ENCODE peak calls at places on chromosome 20, in eight cellular contexts. One of them, this sample, is unnamed.
A peak's percentile ranks its signal among the peaks of the same experiment; 100 is the strongest.

GRCh38 chr20:57659131-57659788 is 39.0 kb upstream of the ZBP1 start:
- DNase-seq in GOT3: no peak
- DNase-seq in endothelial cell: peak; percentile 16
- DNase-seq in stimulated activated CD4-positive, alpha-beta T cell treated with anti-CD3 and anti-CD28 coated beads, Interleukin-15, amount 100 ng/mL, for 1 hour: no peak
- DNase-seq in astrocyte of the spinal cord: no peak
- DNase-seq in BJ: no peak
- DNase-seq in activated T-cell treated with anti-CD3 and anti-CD28 coated beads, Interleukin-2, amount 50 U/mL, for 1 hour: peak; percentile 16
- DNase-seq in activated CD8-positive, alpha-beta memory T cell treated with anti-CD3 and anti-CD28 coated beads, Interleukin-2, amount 50 U/mL, for 48 hours: peak; percentile 39
- DNase-seq in this sample: no peak

GRCh38 chr20:32820000-32820697 is 395 bp downstream of the MAPRE1 start:
- DNase-seq in endothelial cell: peak; percentile 83
- DNase-seq in activated CD8-positive, alpha-beta memory T cell treated with anti-CD3 and anti-CD28 coated beads, Interleukin-2, amount 50 U/mL, for 48 hours: peak; percentile 94
- DNase-seq in activated T-cell treated with anti-CD3 and anti-CD28 coated beads, Interleukin-2, amount 50 U/mL, for 1 hour: no peak
- DNase-seq in BJ: no peak
- DNase-seq in GOT3: no peak
- DNase-seq in astrocyte of the spinal cord: peak; percentile 50
- DNase-seq in stimulated activated CD4-positive, alpha-beta T cell treated with anti-CD3 and anti-CD28 coated beads, Interleukin-15, amount 100 ng/mL, for 1 hour: peak; percentile 85
- DNase-seq in this sample: peak; percentile 58

GRCh38 chr20:41664584-41664983 is 46.4 kb upstream of the CHD6 start:
- DNase-seq in astrocyte of the spinal cord: no peak
- DNase-seq in BJ: no peak
- DNase-seq in GOT3: no peak
- DNase-seq in activated CD8-positive, alpha-beta memory T cell treated with anti-CD3 and anti-CD28 coated beads, Interleukin-2, amount 50 U/mL, for 48 hours: no peak
- DNase-seq in endothelial cell: no peak
- DNase-seq in activated T-cell treated with anti-CD3 and anti-CD28 coated beads, Interleukin-2, amount 50 U/mL, for 1 hour: no peak
- DNase-seq in stimulated activated CD4-positive, alpha-beta T cell treated with anti-CD3 and anti-CD28 coated beads, Interleukin-15, amount 100 ng/mL, for 1 hour: no peak
- DNase-seq in this sample: peak; percentile 11

GRCh38 chr20:62025832-62026563 is 39.7 kb downstream of the TAF4 start:
- DNase-seq in endothelial cell: no peak
- DNase-seq in activated T-cell treated with anti-CD3 and anti-CD28 coated beads, Interleukin-2, amount 50 U/mL, for 1 hour: peak; percentile 30
- DNase-seq in astrocyte of the spinal cord: peak; percentile 50
- DNase-seq in stimulated activated CD4-positive, alpha-beta T cell treated with anti-CD3 and anti-CD28 coated beads, Interleukin-15, amount 100 ng/mL, for 1 hour: no peak
- DNase-seq in activated CD8-positive, alpha-beta memory T cell treated with anti-CD3 and anti-CD28 coated beads, Interleukin-2, amount 50 U/mL, for 48 hours: no peak
- DNase-seq in BJ: peak; percentile 12
- DNase-seq in GOT3: no peak
- DNase-seq in this sample: no peak

GRCh38 chr20:44422083-44422482 is 53.6 kb upstream of the TTPAL start:
- DNase-seq in astrocyte of the spinal cord: peak; percentile 32
- DNase-seq in BJ: no peak
- DNase-seq in GOT3: no peak
- DNase-seq in activated T-cell treated with anti-CD3 and anti-CD28 coated beads, Interleukin-2, amount 50 U/mL, for 1 hour: no peak
- DNase-seq in activated CD8-positive, alpha-beta memory T cell treated with anti-CD3 and anti-CD28 coated beads, Interleukin-2, amount 50 U/mL, for 48 hours: no peak
- DNase-seq in stimulated activated CD4-positive, alpha-beta T cell treated with anti-CD3 and anti-CD28 coated beads, Interleukin-15, amount 100 ng/mL, for 1 hour: no peak
- DNase-seq in endothelial cell: no peak
- DNase-seq in this sample: peak; percentile 75

GRCh38 chr20:50681359-50682064 is 9.8 kb downstream of the RIPOR3 start:
- DNase-seq in endothelial cell: no peak
- DNase-seq in activated CD8-positive, alpha-beta memory T cell treated with anti-CD3 and anti-CD28 coated beads, Interleukin-2, amount 50 U/mL, for 48 hours: no peak
- DNase-seq in astrocyte of the spinal cord: no peak
- DNase-seq in BJ: no peak
- DNase-seq in activated T-cell treated with anti-CD3 and anti-CD28 coated beads, Interleukin-2, amount 50 U/mL, for 1 hour: no peak
- DNase-seq in GOT3: no peak
- DNase-seq in stimulated activated CD4-positive, alpha-beta T cell treated with anti-CD3 and anti-CD28 coated beads, Interleukin-15, amount 100 ng/mL, for 1 hour: no peak
- DNase-seq in this sample: no peak

GRCh38 chr20:53364617-53365016 is 229.0 kb downstream of the ZNF217 start:
- DNase-seq in astrocyte of the spinal cord: no peak
- DNase-seq in endothelial cell: no peak
- DNase-seq in stimulated activated CD4-positive, alpha-beta T cell treated with anti-CD3 and anti-CD28 coated beads, Interleukin-15, amount 100 ng/mL, for 1 hour: no peak
- DNase-seq in GOT3: no peak
- DNase-seq in activated CD8-positive, alpha-beta memory T cell treated with anti-CD3 and anti-CD28 coated beads, Interleukin-2, amount 50 U/mL, for 48 hours: no peak
- DNase-seq in activated T-cell treated with anti-CD3 and anti-CD28 coated beads, Interleukin-2, amount 50 U/mL, for 1 hour: no peak
- DNase-seq in BJ: no peak
- DNase-seq in this sample: no peak

GRCh38 chr20:45067558-45067957 is 33.4 kb downstream of the KCNS1 start:
- DNase-seq in activated T-cell treated with anti-CD3 and anti-CD28 coated beads, Interleukin-2, amount 50 U/mL, for 1 hour: no peak
- DNase-seq in BJ: no peak
- DNase-seq in GOT3: no peak
- DNase-seq in endothelial cell: no peak
- DNase-seq in astrocyte of the spinal cord: no peak
- DNase-seq in activated CD8-positive, alpha-beta memory T cell treated with anti-CD3 and anti-CD28 coated beads, Interleukin-2, amount 50 U/mL, for 48 hours: no peak
- DNase-seq in stimulated activated CD4-positive, alpha-beta T cell treated with anti-CD3 and anti-CD28 coated beads, Interleukin-15, amount 100 ng/mL, for 1 hour: no peak
- DNase-seq in this sample: no peak

GRCh38 chr20:38171301-38172010 is 6.4 kb upstream of the TGM2 start:
- DNase-seq in astrocyte of the spinal cord: no peak
- DNase-seq in GOT3: no peak
- DNase-seq in endothelial cell: no peak
- DNase-seq in BJ: no peak
- DNase-seq in stimulated activated CD4-positive, alpha-beta T cell treated with anti-CD3 and anti-CD28 coated beads, Interleukin-15, amount 100 ng/mL, for 1 hour: no peak
- DNase-seq in activated CD8-positive, alpha-beta memory T cell treated with anti-CD3 and anti-CD28 coated beads, Interleukin-2, amount 50 U/mL, for 48 hours: no peak
- DNase-seq in activated T-cell treated with anti-CD3 and anti-CD28 coated beads, Interleukin-2, amount 50 U/mL, for 1 hour: no peak
- DNase-seq in this sample: no peak